ENCODE peak calls at places on chromosomes 12 and 14, in eight cellular contexts. R is astrocyte of the spinal cord, U is ovary, F is AG09309, B is K562, C is fibroblast of villous mesenchyme, P is lung, D is lower leg skin. A is an unnamed sample.

GRCh38 chr14:101028971-101029667 is 125.6 kb upstream of the RTL1 start:
- DNase-seq in C (no peak), F (no peak), D (no peak), U (no peak), B (no peak), P (no peak), R (no peak), A (no peak)

GRCh38 chr12:18430425-18431048 is 169.2 kb downstream of the PIK3C2G start:
- DNase-seq in F (peak), B (peak), C (peak), U (peak), D (no peak), R (peak), P (peak), A (no peak)

GRCh38 chr12:89117448-89118034 is 234.8 kb downstream of the DUSP6 start:
- DNase-seq in P (peak), B (no peak), R (no peak), C (no peak), D (no peak), U (no peak), F (no peak), A (no peak)

GRCh38 chr12:110247340-110248095 is 33.5 kb upstream of the ATP2A2 start:
- DNase-seq in B (no peak), P (no peak), C (no peak), F (no peak), U (peak), D (peak), R (no peak), A (no peak)

GRCh38 chr12:106879612-106880011 is 76.1 kb upstream of the TMEM263 start:
- DNase-seq in U (no peak), D (no peak), P (no peak), F (no peak), R (no peak), B (no peak), C (no peak), A (no peak)

GRCh38 chr14:90375934-90376333 is 20.9 kb upstream of the CALM1 start:
- DNase-seq in D (no peak), P (no peak), F (no peak), B (no peak), R (no peak), U (no peak), C (no peak), A (no peak)

GRCh38 chr12:12379831-12380730 is 23.2 kb downstream of the BORCS5 start:
- DNase-seq in B (no peak), F (no peak), P (no peak), R (no peak), C (no peak), D (no peak), U (no peak), A (no peak)

GRCh38 chr12:17810399-17810798 is 279.6 kb downstream of the RERGL start:
- DNase-seq in C (no peak), D (no peak), P (no peak), F (no peak), B (no peak), U (no peak), R (no peak), A (no peak)

GRCh38 chr14:92417759-92418158 is 94.8 kb downstream of the SLC24A4 start:
- DNase-seq in U (no peak), P (peak), C (peak), D (peak), B (no peak), R (no peak), F (no peak), A (no peak)

GRCh38 chr12:42364692-42365091 is 38.7 kb downstream of the PPHLN1 start:
- DNase-seq in B (no peak), U (no peak), F (no peak), P (no peak), C (no peak), D (no peak), R (no peak), A (no peak)

GRCh38 chr12:57027805-57028153 is 11.4 kb upstream of the TAC3 start:
- DNase-seq in R (no peak), F (no peak), C (no peak), D (no peak), B (peak), P (no peak), U (no peak), A (no peak)

GRCh38 chr12:57031789-57032188 is 15.5 kb upstream of the TAC3 start:
- DNase-seq in C (no peak), B (no peak), U (no peak), F (no peak), P (no peak), D (no peak), R (no peak), A (no peak)

GRCh38 chr12:57033428-57033827 is 16.5 kb downstream of the MYO1A start:
- DNase-seq in D (no peak), C (no peak), P (no peak), U (no peak), B (no peak), R (no peak), F (no peak), A (no peak)

GRCh38 chr12:57027011-57027804 is 10.9 kb upstream of the TAC3 start:
- DNase-seq in D (no peak), U (no peak), R (no peak), C (no peak), B (peak), P (no peak), F (no peak), A (no peak)

GRCh38 chr12:57031228-57031670 is 14.9 kb upstream of the TAC3 start:
- DNase-seq in R (no peak), U (no peak), P (no peak), B (no peak), F (no peak), C (no peak), D (no peak), A (no peak)
- TF ChIP-seq CTCF in R (no peak), U (no peak), P (no peak), B (peak), F (no peak), C (no peak), D (no peak), A (no peak)

GRCh38 chr12:57897296-57897974 is 43.9 kb upstream of the ATP23 start:
- DNase-seq in D (no peak), P (no peak), U (no peak), B (no peak), F (no peak), C (no peak), R (no peak), A (no peak)

GRCh38 chr12:57895337-57896138 is 45.8 kb upstream of the ATP23 start:
- DNase-seq in U (no peak), P (no peak), R (peak), C (peak), D (no peak), B (no peak), F (no peak), A (no peak)

GRCh38 chr12:57896139-57896436 is 45.3 kb upstream of the ATP23 start:
- DNase-seq in C (peak), B (no peak), R (peak), F (no peak), P (no peak), U (peak), D (no peak), A (no peak)

GRCh38 chr12:57898308-57898970 is 42.9 kb upstream of the ATP23 start:
- DNase-seq in F (no peak), P (no peak), B (no peak), R (peak), C (peak), D (no peak), U (no peak), A (no peak)

GRCh38 chr12:57896437-57897201 is 44.7 kb upstream of the ATP23 start:
- DNase-seq in D (peak), R (peak), B (no peak), P (peak), U (peak), C (peak), F (no peak), A (no peak)
- TF ChIP-seq CTCF in D (no peak), R (peak), B (peak), P (no peak), U (peak), C (peak), F (peak), A (no peak)

GRCh38 chr12:64912501-64912900 is 88.1 kb downstream of the TBC1D30 start:
- DNase-seq in B (no peak), P (no peak), C (no peak), R (peak), D (no peak), F (no peak), U (no peak), A (no peak)
- TF ChIP-seq CTCF in B (no peak), P (no peak), C (no peak), R (no peak), D (no peak), F (no peak), U (no peak), A (no peak)

GRCh38 chr14:93857500-93857899 is 69.2 kb upstream of the PRIMA1 start:
- DNase-seq in U (no peak), P (no peak), C (no peak), B (no peak), F (no peak), R (no peak), D (no peak), A (no peak)
- TF ChIP-seq CTCF in U (no peak), P (no peak), C (no peak), B (no peak), F (no peak), R (no peak), D (no peak), A (no peak)

GRCh38 chr14:69288001-69288771 is 28.2 kb downstream of the GALNT16 start:
- DNase-seq in U (peak), C (peak), B (no peak), P (no peak), D (no peak), F (peak), R (peak), A (no peak)
- TF ChIP-seq CTCF in U (no peak), C (peak), B (peak), P (no peak), D (no peak), F (peak), R (peak), A (no peak)

GRCh38 chr12:51392556-51393237 is 1.5 kb upstream of the GALNT6 start:
- DNase-seq in P (no peak), C (no peak), D (no peak), B (peak), F (no peak), U (no peak), R (no peak), A (peak)
- TF ChIP-seq CTCF in P (no peak), C (no peak), D (no peak), B (no peak), F (no peak), U (no peak), R (no peak), A (no peak)

GRCh38 chr12:53987748-53988147 is 2.8 kb downstream of the HOXC10 start:
- DNase-seq in P (no peak), U (no peak), R (no peak), C (no peak), B (peak), F (no peak), D (no peak), A (no peak)

GRCh38 chr12:53990311-53991076 is 5.5 kb downstream of the HOXC10 start:
- DNase-seq in C (no peak), U (no peak), B (no peak), D (no peak), R (no peak), P (no peak), F (no peak), A (no peak)

GRCh38 chr12:53991077-53991460 is 6.1 kb downstream of the HOXC10 start:
- DNase-seq in C (no peak), P (no peak), U (no peak), B (no peak), R (no peak), D (peak), F (no peak), A (no peak)

GRCh38 chr12:53988519-53989226 is 3.7 kb downstream of the HOXC10 start:
- DNase-seq in D (no peak), C (no peak), R (no peak), F (no peak), P (no peak), B (no peak), U (no peak), A (no peak)

DNA sequence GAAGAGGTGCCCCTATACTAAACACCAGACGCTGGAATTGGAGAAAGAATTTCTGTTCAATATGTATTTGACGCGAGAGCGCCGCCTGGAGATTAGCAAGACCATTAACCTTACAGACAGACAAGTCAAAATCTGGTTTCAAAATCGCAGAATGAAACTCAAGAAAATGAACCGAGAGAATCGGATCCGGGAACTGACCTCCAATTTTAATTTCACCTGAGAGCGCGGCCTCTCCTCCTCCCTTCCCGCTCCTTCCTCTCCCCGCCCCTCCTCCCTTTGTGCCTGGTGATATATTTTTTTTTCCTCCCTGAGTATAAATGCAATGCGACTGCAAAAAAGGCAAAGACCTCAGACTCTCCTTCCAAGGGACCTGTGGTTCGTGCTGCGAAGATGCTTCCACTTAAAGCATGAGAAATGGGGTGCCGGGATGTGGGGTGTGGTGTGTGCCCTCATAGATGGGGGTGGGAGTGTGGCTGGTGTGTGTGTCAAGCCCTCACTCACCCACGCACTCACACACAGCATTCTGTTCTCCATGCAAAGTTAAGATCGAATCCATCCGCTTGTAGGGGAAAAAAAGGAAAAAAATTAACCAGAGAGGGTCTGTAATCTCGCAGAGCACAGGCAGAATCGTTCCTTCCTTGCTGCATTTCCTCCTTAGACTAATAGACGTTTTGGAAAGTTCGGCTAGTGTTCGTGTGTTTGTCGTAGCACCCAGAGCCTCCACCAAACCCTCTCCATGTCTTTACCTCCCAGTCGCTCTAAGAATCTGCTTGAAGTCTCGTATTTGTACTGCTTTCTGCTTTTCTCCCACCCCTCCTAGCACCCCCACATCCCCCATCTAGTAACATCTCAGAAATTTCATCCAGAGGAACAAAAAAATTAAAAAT is 4.5 kb downstream of the HOXC10 start:
- DNase-seq in P (no peak), C (peak), F (no peak), U (no peak), R (peak), B (no peak), D (no peak), A (no peak)
- TF ChIP-seq CTCF in P (peak), C (peak), F (peak), U (no peak), R (peak), B (peak), D (no peak), A (peak)

DNA sequence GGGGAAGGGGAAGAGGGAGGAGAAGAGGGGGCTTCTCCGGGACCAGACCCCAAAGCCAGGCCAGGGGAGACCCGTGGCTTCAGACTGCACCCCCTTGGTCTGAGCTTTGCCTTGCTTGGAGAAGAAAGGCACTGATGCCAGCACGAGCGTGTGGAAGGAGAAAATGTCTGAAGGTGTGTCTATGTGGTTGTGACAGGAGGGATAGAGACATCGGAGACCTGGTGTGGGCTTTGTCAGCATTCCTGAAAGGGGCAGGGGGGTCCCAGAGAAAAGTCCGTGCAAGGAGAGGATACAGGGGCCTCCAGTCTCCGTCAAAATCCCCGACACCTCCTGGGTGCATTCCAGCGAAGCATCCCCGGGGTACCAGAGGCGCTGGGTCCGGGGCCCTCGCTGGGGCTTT is 139.0 kb upstream of the LHX5 start:
- DNase-seq in F (no peak), B (no peak), C (no peak), D (no peak), U (no peak), P (no peak), R (no peak), A (no peak)
- TF ChIP-seq CTCF in F (no peak), B (no peak), C (no peak), D (no peak), U (no peak), P (no peak), R (no peak), A (no peak)

GRCh38 chr12:53481957-53482586 is 17.2 kb downstream of the MAP3K12 start:
- DNase-seq in F (no peak), D (no peak), P (no peak), C (no peak), U (no peak), B (no peak), R (no peak), A (no peak)
- TF ChIP-seq CTCF in F (no peak), D (no peak), P (no peak), C (peak), U (no peak), B (peak), R (peak), A (no peak)

DNA sequence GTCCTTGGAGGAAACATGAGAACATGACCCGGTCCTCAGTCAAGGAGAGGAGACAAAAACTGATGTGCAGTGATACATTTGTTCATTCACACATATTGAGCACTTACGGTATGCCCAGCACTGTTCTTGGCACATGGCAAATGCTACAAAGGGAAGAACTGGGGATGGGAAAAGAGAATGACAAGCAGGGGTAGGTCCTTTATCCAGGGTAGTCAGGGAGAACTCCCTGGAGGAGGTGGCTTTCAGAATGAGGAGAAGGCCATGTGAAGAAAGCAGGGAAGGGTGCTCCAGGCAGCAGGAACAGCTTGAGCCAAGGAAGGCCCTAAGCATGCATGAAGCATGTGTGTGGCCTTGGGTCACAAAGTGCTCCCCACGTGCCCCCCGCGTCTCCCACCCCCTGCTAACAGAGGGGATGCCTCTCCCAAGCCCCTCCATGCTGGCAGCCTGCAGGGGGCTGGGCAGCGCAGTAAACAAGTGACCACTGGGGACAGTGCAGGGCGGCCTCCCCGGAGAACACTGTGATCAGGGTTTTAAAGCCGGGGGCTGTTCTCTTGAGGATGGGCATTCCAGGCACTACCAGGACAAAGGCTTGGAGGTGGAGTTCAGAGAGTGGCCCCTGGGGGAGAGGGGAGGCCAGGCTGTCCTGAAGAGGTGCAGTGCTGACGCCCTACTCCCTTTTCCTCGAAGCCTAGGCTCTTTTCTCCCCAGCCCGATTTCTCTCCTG is 71.0 kb downstream of the PHETA1 start:
- DNase-seq in P (no peak), U (no peak), D (no peak), C (no peak), R (no peak), F (no peak), B (no peak), A (no peak)
- TF ChIP-seq CTCF in P (no peak), U (no peak), D (no peak), C (no peak), R (no peak), F (no peak), B (no peak), A (no peak)

A was measured in natural killer cell.